ENCODE peak calls at places on chromosomes 2 and 18, in seven cellular contexts. K, M, S, L, X, F and P are unnamed samples.

GRCh38 chr2:131394147-131394931 is 30.4 kb upstream of the RAB6D start:
- DNase-seq in K (no peak), M (no peak), S (no peak), L (no peak), X (no peak), F (no peak), P (no peak)

GRCh38 chr2:100422320-100422719 is 4.9 kb upstream of the CHST10 start:
- DNase-seq in K (peak), M (peak), S (no peak), L (no peak), X (no peak), F (peak), P (no peak)

GRCh38 chr2:240467659-240468299 is 32.3 kb downstream of the GPC1 start:
- DNase-seq in K (no peak), M (no peak), S (no peak), L (no peak), X (peak), F (no peak), P (no peak)

GRCh38 chr2:180314086-180314485 is 307.0 kb upstream of the CWC22 start:
- DNase-seq in K (peak), M (no peak), S (no peak), L (no peak), X (no peak), F (no peak), P (no peak)

GRCh38 chr2:128215897-128216645 is 102.6 kb downstream of the HS6ST1 start:
- DNase-seq in K (no peak), M (no peak), S (no peak), L (no peak), X (no peak), F (no peak), P (no peak)

GRCh38 chr2:108565778-108566375 is 31.6 kb downstream of the LIMS1 start:
- DNase-seq in K (no peak), M (no peak), S (peak), L (no peak), X (no peak), F (no peak), P (no peak)

GRCh38 chr18:80154293-80154692 is 45.2 kb downstream of the ADNP2 start:
- DNase-seq in K (no peak), M (no peak), S (no peak), L (peak), X (no peak), F (no peak), P (no peak)

GRCh38 chr2:96092580-96092877 is 23.8 kb downstream of the ADRA2B start:
- DNase-seq in K (no peak), M (no peak), S (no peak), L (no peak), X (no peak), F (no peak), P (no peak)

GRCh38 chr2:105814291-105814940 is 69.7 kb downstream of the NCK2 start:
- DNase-seq in K (no peak), M (no peak), S (no peak), L (no peak), X (no peak), F (no peak), P (no peak)

GRCh38 chr2:28750316-28751101 is 1.1 kb upstream of the PPP1CB start:
- DNase-seq in K (peak), M (peak), S (no peak), L (no peak), X (no peak), F (no peak), P (peak)

GRCh38 chr18:31241900-31242409 is 76.0 kb upstream of the DSG1 start:
- DNase-seq in K (no peak), M (no peak), S (no peak), L (no peak), X (no peak), F (peak), P (no peak)

GRCh38 chr2:200426754-200427153 is 83.1 kb downstream of the KCTD18 start:
- DNase-seq in K (no peak), M (no peak), S (no peak), L (no peak), X (no peak), F (no peak), P (no peak)

GRCh38 chr2:177535968-177536514 is 143.5 kb downstream of the AGPS start:
- DNase-seq in K (no peak), M (no peak), S (no peak), L (no peak), X (no peak), F (no peak), P (no peak)

GRCh38 chr2:238060542-238061309 is at the start of gene SCLY:
- DNase-seq in K (peak), M (peak), S (peak), L (peak), X (peak), F (peak), P (peak)

GRCh38 chr2:81650048-81650971 is 1345.8 kb upstream of the LRRTM1 start:
- DNase-seq in K (no peak), M (no peak), S (no peak), L (no peak), X (no peak), F (no peak), P (no peak)

GRCh38 chr2:11155326-11156059 is at the start of gene SLC66A3:
- DNase-seq in K (peak), M (no peak), S (no peak), L (no peak), X (no peak), F (peak), P (peak)

GRCh38 chr2:84782717-84783442 is 98.0 kb downstream of the TRABD2A start:
- DNase-seq in K (no peak), M (no peak), S (peak), L (peak), X (no peak), F (no peak), P (no peak)

GRCh38 chr18:61546598-61546997 is 213.4 kb downstream of the CDH20 start:
- DNase-seq in K (peak), M (peak), S (no peak), L (no peak), X (no peak), F (no peak), P (no peak)

GRCh38 chr2:37740330-37740729 is 68.9 kb upstream of the CDC42EP3 start:
- DNase-seq in K (peak), M (no peak), S (no peak), L (no peak), X (no peak), F (no peak), P (no peak)

GRCh38 chr2:122451040-122451439 is 695.6 kb downstream of the TSN start:
- DNase-seq in K (peak), M (peak), S (no peak), L (no peak), X (no peak), F (peak), P (peak)